ENCODE peak calls at places on chromosomes 4 and X, in seven cellular contexts. One of them, this sample, is unnamed.

GRCh38 chrX:43836435-43837184 is 45.6 kb downstream of the MAOB start:
- DNase-seq in left ventricle myocardium inferior: no peak
- DNase-seq in upper lobe of right lung: no peak
- DNase-seq in GM13976: peak; percentile 14
- DNase-seq in BJ: no peak
- DNase-seq in testis: no peak
- DNase-seq in GM12865: peak; percentile 12
- DNase-seq in this sample: peak; percentile 26

GRCh38 chr4:73864365-73864764 is 4.8 kb upstream of the CXCL1 start:
- DNase-seq in left ventricle myocardium inferior: no peak
- DNase-seq in upper lobe of right lung: no peak
- DNase-seq in GM13976: peak; percentile 20
- DNase-seq in BJ: no peak
- DNase-seq in testis: no peak
- DNase-seq in GM12865: peak; percentile 18
- DNase-seq in this sample: peak; percentile 29

GRCh38 chrX:141415889-141416288 is 168.6 kb downstream of the SPANXA1 start:
- DNase-seq in left ventricle myocardium inferior: no peak
- DNase-seq in upper lobe of right lung: no peak
- DNase-seq in GM13976: no peak
- DNase-seq in BJ: no peak
- DNase-seq in testis: no peak
- DNase-seq in GM12865: no peak
- DNase-seq in this sample: no peak

GRCh38 chrX:69374569-69374968 is 129.6 kb upstream of the NALF2 start:
- DNase-seq in left ventricle myocardium inferior: no peak
- DNase-seq in upper lobe of right lung: no peak
- DNase-seq in GM13976: no peak
- DNase-seq in BJ: no peak
- DNase-seq in testis: no peak
- DNase-seq in GM12865: no peak
- DNase-seq in this sample: peak; percentile 39

GRCh38 chrX:130282151-130282550 is 13.5 kb upstream of the ZNF280C start:
- DNase-seq in left ventricle myocardium inferior: no peak
- DNase-seq in upper lobe of right lung: no peak
- DNase-seq in GM13976: no peak
- DNase-seq in BJ: no peak
- DNase-seq in testis: no peak
- DNase-seq in GM12865: no peak
- DNase-seq in this sample: no peak

GRCh38 chrX:154002215-154002719 is 17.4 kb downstream of the IRAK1 start:
- DNase-seq in left ventricle myocardium inferior: peak; percentile 27
- DNase-seq in upper lobe of right lung: peak; percentile 73
- DNase-seq in GM13976: no peak
- DNase-seq in BJ: no peak
- DNase-seq in testis: no peak
- DNase-seq in GM12865: peak; percentile 84
- DNase-seq in this sample: no peak

GRCh38 chr4:28117067-28117756 is 1256.6 kb downstream of the STIM2 start:
- DNase-seq in left ventricle myocardium inferior: no peak
- DNase-seq in upper lobe of right lung: no peak
- DNase-seq in GM13976: no peak
- DNase-seq in BJ: no peak
- DNase-seq in testis: no peak
- DNase-seq in GM12865: no peak
- DNase-seq in this sample: no peak

GRCh38 chr4:91904556-91904955 is 399.2 kb upstream of the GRID2 start:
- DNase-seq in left ventricle myocardium inferior: no peak
- DNase-seq in upper lobe of right lung: no peak
- DNase-seq in GM13976: no peak
- DNase-seq in BJ: no peak
- DNase-seq in testis: no peak
- DNase-seq in GM12865: no peak
- DNase-seq in this sample: no peak

GRCh38 chrX:133880032-133880443 is 105.4 kb downstream of the GPC3 start:
- DNase-seq in left ventricle myocardium inferior: no peak
- DNase-seq in upper lobe of right lung: no peak
- DNase-seq in GM13976: no peak
- DNase-seq in BJ: no peak
- DNase-seq in testis: no peak
- DNase-seq in GM12865: peak; percentile 37
- DNase-seq in this sample: no peak

GRCh38 chr4:140691369-140691768 is 64.8 kb downstream of the TBC1D9 start:
- DNase-seq in left ventricle myocardium inferior: no peak
- DNase-seq in upper lobe of right lung: no peak
- DNase-seq in GM13976: no peak
- DNase-seq in BJ: no peak
- DNase-seq in testis: no peak
- DNase-seq in GM12865: no peak
- DNase-seq in this sample: no peak

GRCh38 chr4:71130827-71131603 is 137.6 kb downstream of the DCK start:
- DNase-seq in left ventricle myocardium inferior: no peak
- DNase-seq in upper lobe of right lung: no peak
- DNase-seq in GM13976: no peak
- DNase-seq in BJ: peak; percentile 35
- DNase-seq in testis: no peak
- DNase-seq in GM12865: no peak
- DNase-seq in this sample: no peak

GRCh38 chr4:22416403-22416802 is 99.5 kb downstream of the ADGRA3 start:
- DNase-seq in left ventricle myocardium inferior: no peak
- DNase-seq in upper lobe of right lung: no peak
- DNase-seq in GM13976: no peak
- DNase-seq in BJ: no peak
- DNase-seq in testis: no peak
- DNase-seq in GM12865: no peak
- DNase-seq in this sample: no peak

GRCh38 chrX:68462653-68463052 is 29.4 kb upstream of the OPHN1 start:
- DNase-seq in left ventricle myocardium inferior: no peak
- DNase-seq in upper lobe of right lung: no peak
- DNase-seq in GM13976: no peak
- DNase-seq in BJ: no peak
- DNase-seq in testis: peak; percentile 21
- DNase-seq in GM12865: peak; percentile 27
- DNase-seq in this sample: peak; percentile 29

GRCh38 chr4:186621959-186622553 is 66.7 kb upstream of the MTNR1A start:
- DNase-seq in left ventricle myocardium inferior: no peak
- DNase-seq in upper lobe of right lung: no peak
- DNase-seq in GM13976: no peak
- DNase-seq in BJ: peak; percentile 70
- DNase-seq in testis: no peak
- DNase-seq in GM12865: no peak
- DNase-seq in this sample: peak; percentile 89

GRCh38 chrX:150907474-150907873 is 9.0 kb upstream of the CD99L2 start:
- DNase-seq in left ventricle myocardium inferior: peak; percentile 53
- DNase-seq in upper lobe of right lung: no peak
- DNase-seq in GM13976: no peak
- DNase-seq in BJ: no peak
- DNase-seq in testis: no peak
- DNase-seq in GM12865: no peak
- DNase-seq in this sample: no peak

GRCh38 chr4:99855677-99856076 is 38.5 kb downstream of the LAMTOR3 start:
- DNase-seq in left ventricle myocardium inferior: no peak
- DNase-seq in upper lobe of right lung: no peak
- DNase-seq in GM13976: peak; percentile 32
- DNase-seq in BJ: no peak
- DNase-seq in testis: no peak
- DNase-seq in GM12865: peak; percentile 71
- DNase-seq in this sample: no peak

GRCh38 chrX:75648803-75649588 is 126.2 kb upstream of the ZDHHC15 start:
- DNase-seq in left ventricle myocardium inferior: no peak
- DNase-seq in upper lobe of right lung: no peak
- DNase-seq in GM13976: no peak
- DNase-seq in BJ: no peak
- DNase-seq in testis: no peak
- DNase-seq in GM12865: no peak
- DNase-seq in this sample: no peak

DNA sequence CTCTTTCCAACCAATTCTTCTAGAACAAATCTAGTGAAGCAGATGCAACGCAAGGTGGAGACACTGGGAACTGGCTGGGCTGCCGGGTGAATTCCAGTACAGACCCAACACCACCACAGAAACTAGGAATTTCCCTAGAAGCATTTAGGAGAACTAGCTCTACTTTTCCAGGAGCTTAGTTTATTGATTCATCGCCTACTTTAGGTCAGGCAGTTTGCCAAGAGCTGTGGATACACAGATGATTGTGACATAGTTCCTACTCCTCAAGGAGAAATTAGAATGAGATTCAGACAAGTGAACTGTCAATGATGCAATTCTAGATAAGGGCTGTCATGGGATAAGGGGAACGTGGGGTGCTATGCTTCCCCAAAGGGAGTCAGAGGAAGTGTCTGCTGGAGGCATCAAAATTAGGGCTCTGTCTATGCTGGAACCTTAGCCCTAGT is 350.0 kb downstream of the CAMK2D start:
- DNase-seq in left ventricle myocardium inferior: no peak
- DNase-seq in upper lobe of right lung: no peak
- DNase-seq in GM13976: no peak
- DNase-seq in BJ: peak; percentile 35
- DNase-seq in testis: no peak
- DNase-seq in GM12865: no peak
- DNase-seq in this sample: no peak
- TF ChIP-seq CTCF in left ventricle myocardium inferior: no peak
- TF ChIP-seq CTCF in upper lobe of right lung: no peak
- TF ChIP-seq CTCF in GM13976: no peak
- TF ChIP-seq CTCF in BJ: no peak
- TF ChIP-seq CTCF in testis: no peak
- TF ChIP-seq CTCF in GM12865: no peak
- TF ChIP-seq CTCF in this sample: peak; percentile 27

GRCh38 chr4:138839574-138839973 is 176.0 kb upstream of the NOCT start:
- DNase-seq in left ventricle myocardium inferior: no peak
- DNase-seq in upper lobe of right lung: no peak
- DNase-seq in GM13976: no peak
- DNase-seq in BJ: no peak
- DNase-seq in testis: no peak
- DNase-seq in GM12865: no peak
- DNase-seq in this sample: no peak

GRCh38 chr4:138832563-138832962 is 183.0 kb upstream of the NOCT start:
- DNase-seq in left ventricle myocardium inferior: no peak
- DNase-seq in upper lobe of right lung: no peak
- DNase-seq in GM13976: no peak
- DNase-seq in BJ: no peak
- DNase-seq in testis: no peak
- DNase-seq in GM12865: no peak
- DNase-seq in this sample: no peak

GRCh38 chr4:138834029-138834428 is 181.6 kb upstream of the NOCT start:
- DNase-seq in left ventricle myocardium inferior: no peak
- DNase-seq in upper lobe of right lung: no peak
- DNase-seq in GM13976: no peak
- DNase-seq in BJ: no peak
- DNase-seq in testis: no peak
- DNase-seq in GM12865: no peak
- DNase-seq in this sample: no peak

GRCh38 chr4:138838251-138838650 is 177.3 kb upstream of the NOCT start:
- DNase-seq in left ventricle myocardium inferior: no peak
- DNase-seq in upper lobe of right lung: no peak
- DNase-seq in GM13976: no peak
- DNase-seq in BJ: no peak
- DNase-seq in testis: no peak
- DNase-seq in GM12865: no peak
- DNase-seq in this sample: no peak

GRCh38 chr4:138835833-138836521 is 179.6 kb upstream of the NOCT start:
- DNase-seq in left ventricle myocardium inferior: peak; percentile 74
- DNase-seq in upper lobe of right lung: no peak
- DNase-seq in GM13976: no peak
- DNase-seq in BJ: no peak
- DNase-seq in testis: no peak
- DNase-seq in GM12865: peak; percentile 13
- DNase-seq in this sample: peak; percentile 31
- TF ChIP-seq CTCF in left ventricle myocardium inferior: no peak
- TF ChIP-seq CTCF in upper lobe of right lung: no peak
- TF ChIP-seq CTCF in GM13976: no peak
- TF ChIP-seq CTCF in BJ: no peak
- TF ChIP-seq CTCF in testis: no peak
- TF ChIP-seq CTCF in GM12865: no peak
- TF ChIP-seq CTCF in this sample: no peak

DNA sequence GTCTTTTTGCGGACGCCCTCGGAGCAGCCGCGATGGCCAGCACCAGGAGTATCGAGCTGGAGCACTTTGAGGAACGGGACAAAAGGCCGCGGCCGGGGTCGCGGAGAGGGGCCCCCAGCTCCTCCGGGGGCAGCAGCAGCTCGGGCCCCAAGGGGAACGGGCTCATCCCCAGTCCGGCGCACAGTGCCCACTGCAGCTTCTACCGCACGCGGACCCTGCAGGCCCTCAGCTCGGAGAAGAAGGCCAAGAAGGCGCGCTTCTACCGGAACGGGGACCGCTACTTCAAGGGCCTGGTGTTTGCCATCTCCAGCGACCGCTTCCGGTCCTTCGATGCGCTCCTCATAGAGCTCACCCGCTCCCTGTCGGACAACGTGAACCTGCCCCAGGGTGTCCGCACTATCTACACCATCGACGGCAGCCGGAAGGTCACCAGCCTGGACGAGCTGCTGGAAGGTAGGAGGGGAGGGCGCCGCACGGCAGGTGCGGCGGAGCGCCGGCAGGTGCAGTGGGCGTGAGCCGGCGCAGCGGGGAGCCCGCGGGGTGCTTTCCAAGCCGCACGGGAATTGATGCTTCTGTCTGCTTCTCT is 844 bp downstream of the DCLK2 start:
- DNase-seq in left ventricle myocardium inferior: peak; percentile 34
- DNase-seq in upper lobe of right lung: peak; percentile 67
- DNase-seq in GM13976: peak; percentile 59
- DNase-seq in BJ: no peak
- DNase-seq in testis: peak; percentile 53
- DNase-seq in GM12865: peak; percentile 46
- DNase-seq in this sample: peak; percentile 49
- TF ChIP-seq CTCF in left ventricle myocardium inferior: peak; percentile 34
- TF ChIP-seq CTCF in upper lobe of right lung: peak; percentile 33
- TF ChIP-seq CTCF in GM13976: no peak
- TF ChIP-seq CTCF in BJ: no peak
- TF ChIP-seq CTCF in testis: no peak
- TF ChIP-seq CTCF in GM12865: no peak
- TF ChIP-seq CTCF in this sample: no peak

DNA sequence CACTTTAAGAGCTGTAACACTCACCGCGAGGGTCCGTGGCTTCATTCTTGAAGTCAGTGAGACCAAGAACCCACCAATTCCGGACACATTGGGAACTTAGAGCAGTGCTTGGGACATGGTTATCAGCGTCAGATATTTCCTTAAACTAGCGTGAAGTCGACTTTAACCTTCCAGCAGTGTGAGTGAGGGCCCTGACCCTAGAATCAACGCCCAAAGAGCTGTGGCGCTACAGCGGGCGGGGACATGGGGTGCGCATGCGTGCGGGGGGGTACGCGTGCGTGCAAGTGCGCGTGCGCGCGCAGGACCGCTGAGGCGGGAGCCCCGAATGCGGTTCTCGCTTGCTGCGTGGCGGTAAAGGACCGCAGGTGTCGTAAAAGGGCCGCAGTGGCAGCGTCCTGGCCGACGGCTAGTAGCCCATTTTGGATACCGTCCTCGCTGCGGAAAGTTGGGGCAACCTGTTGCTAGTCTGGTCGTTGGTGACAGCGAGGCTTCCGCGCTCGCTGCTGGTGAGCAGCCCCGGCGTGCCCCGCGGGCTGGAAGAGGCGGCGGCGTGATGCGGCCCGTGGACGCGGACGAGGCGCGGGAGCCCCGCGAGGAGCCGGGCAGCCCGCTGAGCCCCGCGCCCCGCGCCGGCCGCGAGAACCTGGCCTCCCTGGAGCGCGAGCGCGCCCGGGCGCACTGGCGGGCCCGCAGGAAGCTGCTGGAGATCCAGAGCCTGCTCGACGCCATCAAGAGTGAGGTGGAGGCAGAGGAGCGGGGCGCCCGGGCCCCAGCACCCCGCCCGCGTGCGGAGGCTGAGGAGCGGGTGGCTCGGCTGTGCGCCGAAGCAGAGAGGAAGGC is 19.8 kb upstream of the S100P start:
- DNase-seq in left ventricle myocardium inferior: peak; percentile 94
- DNase-seq in upper lobe of right lung: peak; percentile 97
- DNase-seq in GM13976: peak; percentile 97
- DNase-seq in BJ: peak; percentile 77
- DNase-seq in testis: peak; percentile 95
- DNase-seq in GM12865: peak; percentile 98
- DNase-seq in this sample: peak; percentile 94
- TF ChIP-seq CTCF in left ventricle myocardium inferior: peak; percentile 5
- TF ChIP-seq CTCF in upper lobe of right lung: no peak
- TF ChIP-seq CTCF in GM13976: no peak
- TF ChIP-seq CTCF in BJ: peak; percentile 4
- TF ChIP-seq CTCF in testis: no peak
- TF ChIP-seq CTCF in GM12865: no peak
- TF ChIP-seq CTCF in this sample: no peak